ENCODE peak calls at places on chromosomes 5 and 9, in seven cellular contexts. I is H4; J is GOT3; Y is pulmonary artery endothelial cell; M is stimulated activated naive CD4-positive, alpha-beta T cell; D is WERI-Rb-1; Q is brain pericyte. L is an unnamed sample.

GRCh38 chr5:149317281-149318048 is 27.8 kb upstream of the GRPEL2 start:
- DNase-seq in I (peak), J (no peak), Y (no peak), M (peak), D (no peak), Q (no peak), L (peak)

GRCh38 chr5:36507332-36507952 is 99.0 kb upstream of the SLC1A3 start:
- DNase-seq in I (peak), J (no peak), Y (peak), M (peak), D (peak), Q (no peak), L (no peak)

GRCh38 chr9:14313951-14314423 is at the start of gene NFIB:
- DNase-seq in I (peak), J (no peak), Y (no peak), M (no peak), D (peak), Q (no peak), L (no peak)

GRCh38 chr5:148151872-148152271 is 16.5 kb upstream of the SPINK14 start:
- DNase-seq in I (no peak), J (no peak), Y (no peak), M (no peak), D (no peak), Q (no peak), L (no peak)

GRCh38 chr5:40223884-40224402 is 455.8 kb upstream of the PTGER4 start:
- DNase-seq in I (peak), J (no peak), Y (no peak), M (no peak), D (no peak), Q (peak), L (no peak)

GRCh38 chr5:54304031-54304430 is 6.3 kb downstream of the ARL15 start:
- DNase-seq in I (no peak), J (no peak), Y (no peak), M (no peak), D (no peak), Q (no peak), L (no peak)

GRCh38 chr5:148734518-148734917 is 80.2 kb upstream of the HTR4 start:
- DNase-seq in I (no peak), J (no peak), Y (no peak), M (no peak), D (no peak), Q (no peak), L (no peak)

GRCh38 chr9:33458444-33458843 is 11.1 kb upstream of the AQP3 start:
- DNase-seq in I (no peak), J (no peak), Y (no peak), M (no peak), D (peak), Q (no peak), L (no peak)

GRCh38 chr5:59661306-59661705 is 232.2 kb downstream of the PDE4D start:
- DNase-seq in I (no peak), J (no peak), Y (no peak), M (no peak), D (no peak), Q (no peak), L (no peak)

GRCh38 chr5:34758514-34758913 is 80.5 kb upstream of the TTC23L start:
- DNase-seq in I (no peak), J (no peak), Y (no peak), M (no peak), D (no peak), Q (no peak), L (no peak)

GRCh38 chr5:22998775-22999174 is 145.6 kb upstream of the CDH12 start:
- DNase-seq in I (no peak), J (no peak), Y (no peak), M (no peak), D (no peak), Q (no peak), L (no peak)

GRCh38 chr5:36569456-36569855 is 37.0 kb upstream of the SLC1A3 start:
- DNase-seq in I (no peak), J (no peak), Y (no peak), M (no peak), D (no peak), Q (peak), L (no peak)

GRCh38 chr5:170782438-170782837 is 1.1 kb upstream of the GABRP start:
- DNase-seq in I (no peak), J (no peak), Y (peak), M (no peak), D (no peak), Q (no peak), L (no peak)

GRCh38 chr9:2180704-2181103 is 165.6 kb downstream of the SMARCA2 start:
- DNase-seq in I (no peak), J (no peak), Y (no peak), M (no peak), D (no peak), Q (no peak), L (no peak)

GRCh38 chr5:106827061-106827460 is 843.7 kb downstream of the EFNA5 start:
- DNase-seq in I (no peak), J (no peak), Y (no peak), M (no peak), D (no peak), Q (no peak), L (no peak)

GRCh38 chr5:116084891-116085715 is at the start of gene COMMD10:
- DNase-seq in I (peak), J (peak), Y (peak), M (peak), D (peak), Q (peak), L (peak)

GRCh38 chr9:127418037-127418471 is 6.1 kb upstream of the ZNF79 start:
- DNase-seq in I (no peak), J (no peak), Y (no peak), M (peak), D (peak), Q (no peak), L (peak)

GRCh38 chr9:23438299-23438907 is 387.6 kb downstream of the ELAVL2 start:
- DNase-seq in I (no peak), J (no peak), Y (no peak), M (no peak), D (no peak), Q (no peak), L (no peak)

GRCh38 chr9:109163194-109163593 is 3.9 kb downstream of the FRRS1L start:
- DNase-seq in I (no peak), J (no peak), Y (no peak), M (no peak), D (no peak), Q (no peak), L (no peak)

GRCh38 chr9:15837079-15837679 is 284.3 kb downstream of the CCDC171 start:
- DNase-seq in I (peak), J (no peak), Y (peak), M (no peak), D (peak), Q (peak), L (no peak)

GRCh38 chr5:108379722-108380530 is 2.0 kb downstream of the FBXL17 start:
- DNase-seq in I (no peak), J (no peak), Y (no peak), M (no peak), D (no peak), Q (no peak), L (no peak)

GRCh38 chr9:134224130-134224826 is 59.9 kb upstream of the RNU6ATAC start:
- DNase-seq in I (no peak), J (no peak), Y (no peak), M (no peak), D (no peak), Q (no peak), L (no peak)

GRCh38 chr5:179411161-179411841 is 66.0 kb upstream of the ADAMTS2 start:
- DNase-seq in I (no peak), J (no peak), Y (no peak), M (no peak), D (no peak), Q (no peak), L (no peak)

GRCh38 chr5:168884040-168884439 is 304.9 kb upstream of the PANK3 start:
- DNase-seq in I (no peak), J (no peak), Y (no peak), M (no peak), D (no peak), Q (no peak), L (no peak)

GRCh38 chr5:38968665-38969064 is 105.5 kb downstream of the RICTOR start:
- DNase-seq in I (no peak), J (no peak), Y (no peak), M (no peak), D (no peak), Q (no peak), L (no peak)

GRCh38 chr9:86807577-86807976 is 139.7 kb downstream of the GAS1 start:
- DNase-seq in I (no peak), J (no peak), Y (no peak), M (no peak), D (no peak), Q (no peak), L (no peak)

GRCh38 chr5:151092750-151093149 is 11.9 kb upstream of the TNIP1 start:
- DNase-seq in I (peak), J (no peak), Y (no peak), M (no peak), D (no peak), Q (no peak), L (no peak)

GRCh38 chr9:125747765-125748510 is 765 bp downstream of the PBX3 start:
- DNase-seq in I (no peak), J (no peak), Y (no peak), M (peak), D (peak), Q (no peak), L (no peak)

GRCh38 chr9:16262467-16263261 is 607.8 kb downstream of the BNC2 start:
- DNase-seq in I (no peak), J (no peak), Y (no peak), M (no peak), D (no peak), Q (peak), L (no peak)